ENCODE peak calls at places on chromosomes 4 and X, in five cellular contexts. One of them, this sample, is unnamed.

GRCh38 chrX:46698691-46699090 is 60.2 kb downstream of the SLC9A7 start:
- DNase-seq in psoas muscle: no peak
- DNase-seq in mesothelial cell of epicardium: no peak
- DNase-seq in GM20000: no peak
- DNase-seq in fibroblast of lung: peak
- DNase-seq in this sample: no peak

GRCh38 chrX:143669395-143669794 is 33.5 kb upstream of the SLITRK4 start:
- DNase-seq in psoas muscle: no peak
- DNase-seq in mesothelial cell of epicardium: no peak
- DNase-seq in GM20000: no peak
- DNase-seq in fibroblast of lung: no peak
- DNase-seq in this sample: no peak

GRCh38 chr4:147488551-147488950 is 7.7 kb downstream of the EDNRA start:
- DNase-seq in psoas muscle: no peak
- DNase-seq in mesothelial cell of epicardium: no peak
- DNase-seq in GM20000: no peak
- DNase-seq in fibroblast of lung: peak
- DNase-seq in this sample: no peak

GRCh38 chr4:25843340-25844097 is 19.3 kb downstream of the SEL1L3 start:
- DNase-seq in psoas muscle: no peak
- DNase-seq in mesothelial cell of epicardium: no peak
- DNase-seq in GM20000: peak
- DNase-seq in fibroblast of lung: no peak
- DNase-seq in this sample: peak

GRCh38 chr4:6055030-6055429 is 36.8 kb upstream of the C4orf50 start:
- DNase-seq in psoas muscle: no peak
- DNase-seq in mesothelial cell of epicardium: no peak
- DNase-seq in GM20000: no peak
- DNase-seq in fibroblast of lung: no peak
- DNase-seq in this sample: no peak

GRCh38 chr4:113760852-113761681 is 471 bp downstream of the CAMK2D start:
- DNase-seq in psoas muscle: peak
- DNase-seq in mesothelial cell of epicardium: no peak
- DNase-seq in GM20000: peak
- DNase-seq in fibroblast of lung: peak
- DNase-seq in this sample: peak

GRCh38 chr4:186845137-186845842 is 121.6 kb upstream of the FAT1 start:
- DNase-seq in psoas muscle: no peak
- DNase-seq in mesothelial cell of epicardium: no peak
- DNase-seq in GM20000: no peak
- DNase-seq in fibroblast of lung: peak
- DNase-seq in this sample: no peak

GRCh38 chr4:1973661-1974060 is 35.1 kb downstream of the NELFA start:
- DNase-seq in psoas muscle: no peak
- DNase-seq in mesothelial cell of epicardium: no peak
- DNase-seq in GM20000: no peak
- DNase-seq in fibroblast of lung: no peak
- DNase-seq in this sample: no peak

GRCh38 chr4:147340547-147341225 is 140.2 kb upstream of the EDNRA start:
- DNase-seq in psoas muscle: no peak
- DNase-seq in mesothelial cell of epicardium: no peak
- DNase-seq in GM20000: no peak
- DNase-seq in fibroblast of lung: peak
- DNase-seq in this sample: no peak

GRCh38 chr4:32775049-32775448 is 2054.9 kb downstream of the PCDH7 start:
- DNase-seq in psoas muscle: no peak
- DNase-seq in mesothelial cell of epicardium: no peak
- DNase-seq in GM20000: no peak
- DNase-seq in fibroblast of lung: peak
- DNase-seq in this sample: no peak
- TF ChIP-seq CTCF in psoas muscle: no peak
- TF ChIP-seq CTCF in mesothelial cell of epicardium: no peak
- TF ChIP-seq CTCF in GM20000: no peak
- TF ChIP-seq CTCF in fibroblast of lung: peak
- TF ChIP-seq CTCF in this sample: peak

GRCh38 chr4:78602334-78602733 is 50.8 kb downstream of the ANXA3 start:
- DNase-seq in psoas muscle: no peak
- DNase-seq in mesothelial cell of epicardium: no peak
- DNase-seq in GM20000: no peak
- DNase-seq in fibroblast of lung: peak
- DNase-seq in this sample: no peak
- TF ChIP-seq CTCF in psoas muscle: no peak
- TF ChIP-seq CTCF in mesothelial cell of epicardium: no peak
- TF ChIP-seq CTCF in GM20000: no peak
- TF ChIP-seq CTCF in fibroblast of lung: no peak
- TF ChIP-seq CTCF in this sample: no peak

DNA sequence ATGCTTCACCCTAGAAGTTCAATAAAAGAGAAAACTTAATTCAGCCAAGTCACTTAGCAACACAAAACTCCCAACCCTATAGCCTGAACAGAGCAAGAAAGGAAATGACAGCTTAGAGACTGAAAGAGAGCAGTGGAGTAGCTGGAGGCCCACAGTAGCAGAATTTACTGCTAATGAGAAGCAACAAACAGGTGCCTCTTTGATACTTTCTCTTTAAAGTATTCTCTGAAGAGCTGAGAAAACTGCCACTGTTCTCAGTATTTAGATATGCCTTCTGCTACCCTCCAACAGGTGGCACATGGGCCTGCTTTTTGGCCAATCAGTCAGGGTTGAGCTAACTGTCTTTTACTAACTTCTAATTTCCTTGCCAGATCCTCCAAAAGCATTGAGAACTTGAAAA is 240.0 kb downstream of the GPC3 start:
- DNase-seq in psoas muscle: no peak
- DNase-seq in mesothelial cell of epicardium: no peak
- DNase-seq in GM20000: no peak
- DNase-seq in fibroblast of lung: no peak
- DNase-seq in this sample: no peak
- TF ChIP-seq CTCF in psoas muscle: no peak
- TF ChIP-seq CTCF in mesothelial cell of epicardium: no peak
- TF ChIP-seq CTCF in GM20000: no peak
- TF ChIP-seq CTCF in fibroblast of lung: no peak
- TF ChIP-seq CTCF in this sample: no peak

GRCh38 chrX:66015906-66016689 is 23.8 kb downstream of the VSIG4 start:
- DNase-seq in psoas muscle: no peak
- DNase-seq in mesothelial cell of epicardium: no peak
- DNase-seq in GM20000: peak
- DNase-seq in fibroblast of lung: no peak
- DNase-seq in this sample: no peak
- TF ChIP-seq CTCF in psoas muscle: no peak
- TF ChIP-seq CTCF in mesothelial cell of epicardium: no peak
- TF ChIP-seq CTCF in GM20000: no peak
- TF ChIP-seq CTCF in fibroblast of lung: no peak
- TF ChIP-seq CTCF in this sample: no peak

GRCh38 chr4:84264652-84265051 is 234.4 kb downstream of the NKX6-1 start:
- DNase-seq in psoas muscle: no peak
- DNase-seq in mesothelial cell of epicardium: no peak
- DNase-seq in GM20000: no peak
- DNase-seq in fibroblast of lung: no peak
- DNase-seq in this sample: no peak

GRCh38 chr4:84260495-84260894 is 238.6 kb downstream of the NKX6-1 start:
- DNase-seq in psoas muscle: no peak
- DNase-seq in mesothelial cell of epicardium: no peak
- DNase-seq in GM20000: no peak
- DNase-seq in fibroblast of lung: no peak
- DNase-seq in this sample: no peak

GRCh38 chr4:84254537-84254936 is 244.6 kb downstream of the NKX6-1 start:
- DNase-seq in psoas muscle: no peak
- DNase-seq in mesothelial cell of epicardium: no peak
- DNase-seq in GM20000: no peak
- DNase-seq in fibroblast of lung: no peak
- DNase-seq in this sample: no peak

GRCh38 chr4:84263415-84263814 is 235.7 kb downstream of the NKX6-1 start:
- DNase-seq in psoas muscle: no peak
- DNase-seq in mesothelial cell of epicardium: no peak
- DNase-seq in GM20000: no peak
- DNase-seq in fibroblast of lung: no peak
- DNase-seq in this sample: no peak

GRCh38 chr4:84258905-84259830 is 239.9 kb downstream of the NKX6-1 start:
- DNase-seq in psoas muscle: no peak
- DNase-seq in mesothelial cell of epicardium: no peak
- DNase-seq in GM20000: no peak
- DNase-seq in fibroblast of lung: peak
- DNase-seq in this sample: no peak
- TF ChIP-seq CTCF in psoas muscle: peak
- TF ChIP-seq CTCF in mesothelial cell of epicardium: peak
- TF ChIP-seq CTCF in GM20000: peak
- TF ChIP-seq CTCF in fibroblast of lung: peak
- TF ChIP-seq CTCF in this sample: no peak

DNA sequence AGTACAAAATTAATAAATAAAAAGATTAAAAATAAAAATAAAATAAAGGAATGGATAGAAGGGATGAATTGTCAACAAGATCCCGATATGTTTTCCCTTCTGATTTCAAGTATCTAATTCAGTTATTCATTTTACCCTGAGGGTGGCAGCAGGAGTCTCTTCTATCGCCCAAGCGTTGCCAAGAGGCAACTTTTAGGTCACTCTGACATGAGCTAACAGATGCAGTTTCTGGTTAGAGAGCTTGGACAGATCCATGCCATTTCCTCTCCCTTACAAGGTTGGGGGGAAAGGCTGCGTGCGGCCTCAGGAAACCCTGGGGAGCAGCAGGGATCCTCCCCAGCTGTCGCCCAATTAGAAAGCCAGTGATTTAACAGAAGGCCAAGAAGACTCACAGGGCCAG is 35.3 kb upstream of the WAS start:
- DNase-seq in psoas muscle: no peak
- DNase-seq in mesothelial cell of epicardium: no peak
- DNase-seq in GM20000: peak
- DNase-seq in fibroblast of lung: peak
- DNase-seq in this sample: no peak
- TF ChIP-seq CTCF in psoas muscle: peak
- TF ChIP-seq CTCF in mesothelial cell of epicardium: no peak
- TF ChIP-seq CTCF in GM20000: no peak
- TF ChIP-seq CTCF in fibroblast of lung: peak
- TF ChIP-seq CTCF in this sample: peak

DNA sequence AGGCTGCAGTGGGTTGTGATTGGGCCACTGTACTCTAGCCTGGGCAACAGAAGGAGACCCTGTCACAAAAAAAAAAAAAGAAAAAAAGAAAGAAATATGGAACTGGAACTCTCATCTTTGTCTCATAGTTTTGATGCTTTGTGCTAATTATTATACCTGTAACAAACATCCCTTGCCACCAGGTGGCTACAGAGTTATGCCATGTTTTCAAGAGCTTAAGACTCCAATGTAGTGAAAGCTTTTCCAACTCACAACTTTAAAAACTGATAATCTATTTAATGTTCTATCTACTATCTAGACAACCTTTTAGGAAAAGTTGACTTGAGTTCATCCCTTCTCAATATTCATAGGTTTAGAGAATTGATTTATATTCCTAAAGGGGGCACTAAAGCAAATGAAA is 42.4 kb downstream of the HTR2C start:
- DNase-seq in psoas muscle: no peak
- DNase-seq in mesothelial cell of epicardium: no peak
- DNase-seq in GM20000: peak
- DNase-seq in fibroblast of lung: peak
- DNase-seq in this sample: no peak
- TF ChIP-seq CTCF in psoas muscle: peak
- TF ChIP-seq CTCF in mesothelial cell of epicardium: peak
- TF ChIP-seq CTCF in GM20000: no peak
- TF ChIP-seq CTCF in fibroblast of lung: peak
- TF ChIP-seq CTCF in this sample: no peak

DNA sequence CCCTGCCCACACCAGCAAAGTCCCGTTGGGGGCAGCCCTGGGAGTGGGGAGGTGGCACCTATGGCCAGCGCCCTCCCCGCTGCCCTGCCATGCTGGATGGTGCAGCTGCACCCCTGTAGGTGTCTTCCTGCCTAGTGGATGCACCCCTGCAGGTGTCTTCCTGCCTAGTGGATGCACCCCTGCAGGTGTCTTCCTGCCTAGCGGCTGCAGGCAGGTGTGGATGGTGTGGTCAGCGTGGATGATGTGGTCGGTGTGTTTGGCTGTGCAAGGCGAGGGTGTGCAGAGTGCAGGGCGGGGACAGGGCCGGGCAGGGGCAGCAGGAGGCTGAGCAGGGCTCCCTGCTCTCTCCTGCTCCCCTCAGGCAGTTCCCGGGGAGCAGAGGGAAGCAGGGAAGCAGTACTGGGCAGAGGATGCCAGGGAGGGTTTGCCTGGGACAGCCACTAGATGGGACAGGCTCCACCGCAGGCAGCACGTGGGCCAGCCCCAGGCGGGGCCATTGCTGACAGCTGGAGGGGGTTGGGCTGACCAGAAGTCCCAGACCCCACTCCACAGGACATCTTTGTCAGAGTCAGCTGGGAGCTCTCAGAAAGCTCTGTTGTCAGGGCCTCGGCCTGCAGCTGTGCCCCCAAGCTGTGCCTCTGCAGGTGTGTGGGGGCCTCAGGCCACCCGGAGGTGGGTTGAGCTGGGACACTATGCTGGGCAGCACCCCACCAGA is 23.6 kb downstream of the DOK7 start:
- DNase-seq in psoas muscle: no peak
- DNase-seq in mesothelial cell of epicardium: no peak
- DNase-seq in GM20000: no peak
- DNase-seq in fibroblast of lung: no peak
- DNase-seq in this sample: no peak
- TF ChIP-seq CTCF in psoas muscle: no peak
- TF ChIP-seq CTCF in mesothelial cell of epicardium: no peak
- TF ChIP-seq CTCF in GM20000: no peak
- TF ChIP-seq CTCF in fibroblast of lung: no peak
- TF ChIP-seq CTCF in this sample: no peak

GRCh38 chrX:26670521-26670920 is 454.6 kb downstream of the MAGEB5 start:
- DNase-seq in psoas muscle: no peak
- DNase-seq in mesothelial cell of epicardium: no peak
- DNase-seq in GM20000: no peak
- DNase-seq in fibroblast of lung: no peak
- DNase-seq in this sample: no peak

DNA sequence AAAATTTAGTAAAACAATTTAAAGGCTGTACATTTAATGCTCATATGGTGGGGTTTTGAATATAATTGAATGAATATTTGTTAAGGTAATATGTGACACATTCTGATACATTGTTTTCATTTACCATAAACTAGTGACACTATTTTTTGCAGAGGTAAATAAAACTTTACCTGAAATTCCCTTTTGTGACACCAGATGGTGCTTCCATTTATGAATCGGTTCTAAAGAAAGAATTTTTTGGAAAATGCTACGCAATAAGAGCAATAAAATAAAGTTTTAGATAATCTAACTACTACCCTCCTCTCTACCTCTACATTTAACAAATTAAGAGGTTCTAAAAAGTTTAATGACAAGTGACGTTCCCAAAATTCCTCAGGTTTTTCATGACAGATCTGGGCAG is 448.9 kb downstream of the MAGEB5 start:
- DNase-seq in psoas muscle: no peak
- DNase-seq in mesothelial cell of epicardium: no peak
- DNase-seq in GM20000: no peak
- DNase-seq in fibroblast of lung: no peak
- DNase-seq in this sample: no peak
- TF ChIP-seq CTCF in psoas muscle: no peak
- TF ChIP-seq CTCF in mesothelial cell of epicardium: peak
- TF ChIP-seq CTCF in GM20000: no peak
- TF ChIP-seq CTCF in fibroblast of lung: no peak
- TF ChIP-seq CTCF in this sample: no peak